ENCODE peak calls at places on chromosomes 2 and 18, in five cellular contexts. P is esophagus squamous epithelium, S is left ventricle myocardium inferior, D is lower lobe of right lung, B is ovary. I is an unnamed sample.
A peak's percentile ranks its signal among the peaks of the same experiment; 100 is the strongest.

GRCh38 chr2:152566034-152566727 is 151.1 kb downstream of the PRPF40A start:
- DNase-seq in P (no peak), B (no peak), S (no peak), D (no peak), I (no peak)

GRCh38 chr18:35185771-35186170 is 55.1 kb upstream of the ZNF397 start:
- DNase-seq in D (no peak), S (no peak), B (no peak), P (no peak), I (no peak)

GRCh38 chr2:46270384-46270783 is 26.8 kb upstream of the EPAS1 start:
- DNase-seq in B (no peak), D (no peak), S (no peak), P (no peak), I (no peak)

GRCh38 chr2:50014168-50014567 is 859.9 kb upstream of the FSHR start:
- DNase-seq in B (no peak), P (no peak), S (no peak), D (no peak), I (no peak)

GRCh38 chr18:35933982-35934381 is 38.5 kb upstream of the RMP24 start:
- DNase-seq in D (no peak), B (no peak), S (no peak), P (no peak), I (no peak)

GRCh38 chr2:71455011-71455740 is 1.8 kb downstream of the DYSF start:
- DNase-seq in S (no peak), B (no peak), D (no peak), P (no peak), I (no peak)

GRCh38 chr2:218748795-218749429 is 33.0 kb upstream of the CYP27A1 start:
- DNase-seq in D (no peak), P (no peak), B (no peak), S (no peak), I (no peak)

GRCh38 chr2:9112079-9112721 is 94.4 kb upstream of the ASAP2 start:
- DNase-seq in B (peak; percentile 81), D (no peak), P (no peak), S (no peak), I (no peak)

GRCh38 chr2:56207760-56208159 is 24.0 kb downstream of the CCDC85A start:
- DNase-seq in P (no peak), S (no peak), B (no peak), D (no peak), I (no peak)

GRCh38 chr2:133271105-133271504 is 297.2 kb downstream of the NCKAP5 start:
- DNase-seq in D (no peak), S (no peak), B (no peak), P (no peak), I (no peak)

GRCh38 chr2:38376346-38376682 is 759 bp downstream of the ATL2 start:
- DNase-seq in D (no peak), S (no peak), B (no peak), P (no peak), I (no peak)
- TF ChIP-seq CTCF in D (no peak), S (no peak), B (no peak), P (no peak), I (no peak)

GRCh38 chr2:120693121-120693520 is 42.5 kb upstream of the GLI2 start:
- DNase-seq in B (no peak), S (no peak), D (no peak), P (no peak), I (no peak)
- H3K36me3 ChIP-seq in B (no peaks in the 10 kb centered on the region), S (no peaks in the 10 kb centered on the region), D (no peaks in the 10 kb centered on the region), P (no peaks in the 10 kb centered on the region), I (no peaks in the 10 kb centered on the region)

GRCh38 chr2:39922679-39923416 is 143.8 kb upstream of the THUMPD2 start:
- DNase-seq in P (no peak), B (no peak), D (no peak), S (no peak), I (no peak)

GRCh38 chr2:39920318-39920775 is 141.3 kb upstream of the THUMPD2 start:
- DNase-seq in S (no peak), P (no peak), B (no peak), D (no peak), I (no peak)

GRCh38 chr2:39914949-39915348 is 135.9 kb upstream of the THUMPD2 start:
- DNase-seq in P (no peak), D (no peak), B (no peak), S (no peak), I (no peak)

GRCh38 chr2:39918886-39919285 is 139.8 kb upstream of the THUMPD2 start:
- DNase-seq in D (no peak), P (no peak), S (no peak), B (no peak), I (no peak)

DNA sequence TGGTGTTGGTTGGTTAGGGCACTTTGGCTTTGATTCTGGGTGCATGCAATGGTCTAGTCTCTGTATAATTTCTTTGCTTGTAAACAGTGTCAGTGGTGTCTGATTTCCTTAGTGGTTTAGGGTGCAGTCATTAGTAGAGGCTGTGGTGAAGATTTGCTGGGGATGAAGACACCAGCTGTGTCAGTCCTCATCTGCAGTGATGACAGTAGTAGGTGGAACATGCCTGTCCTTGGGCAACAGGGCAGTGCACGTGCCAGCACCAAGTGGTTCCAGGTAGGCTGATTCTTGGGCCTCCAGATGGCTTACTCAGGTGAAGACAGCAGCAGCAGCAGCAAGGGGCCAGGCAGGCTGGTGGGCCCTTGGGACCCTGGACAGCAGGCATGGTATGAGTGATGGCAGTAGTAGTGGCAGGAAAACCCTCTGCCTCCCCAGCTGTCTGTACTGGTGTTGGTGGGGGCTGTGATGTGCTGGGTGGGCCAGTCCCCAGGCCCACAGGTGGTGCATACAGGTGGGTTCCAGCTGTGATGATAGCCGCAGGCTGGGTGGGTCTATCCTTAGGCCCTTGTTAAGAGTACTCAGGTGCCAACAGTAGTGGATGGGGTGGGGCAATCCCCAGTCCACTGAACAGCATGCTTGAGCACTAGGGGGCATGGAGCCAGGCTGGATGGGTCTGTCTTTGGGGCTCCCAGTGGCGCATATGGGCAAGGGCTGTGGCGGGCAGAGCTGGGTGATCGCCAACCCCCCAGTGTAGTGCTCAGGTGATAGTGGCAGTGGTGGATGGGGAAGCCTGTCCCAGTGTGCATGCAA is 140.7 kb upstream of the THUMPD2 start:
- DNase-seq in D (no peak), S (no peak), B (no peak), P (no peak), I (no peak)
- H3K4me1 ChIP-seq in D (no peaks in the 10 kb centered on the region), S (no peaks in the 10 kb centered on the region), B (peaks cover 3% of the 10 kb centered on the region), P (no peaks in the 10 kb centered on the region), I (no peaks in the 10 kb centered on the region)

GRCh38 chr2:190328748-190329147 is 9.1 kb upstream of the HIBCH start:
- DNase-seq in D (no peak), B (no peak), P (no peak), S (no peak), I (no peak)
- TF ChIP-seq CTCF in D (peak; percentile 21), B (no peak), P (no peak), S (peak; percentile 40), I (peak; percentile 38)

DNA sequence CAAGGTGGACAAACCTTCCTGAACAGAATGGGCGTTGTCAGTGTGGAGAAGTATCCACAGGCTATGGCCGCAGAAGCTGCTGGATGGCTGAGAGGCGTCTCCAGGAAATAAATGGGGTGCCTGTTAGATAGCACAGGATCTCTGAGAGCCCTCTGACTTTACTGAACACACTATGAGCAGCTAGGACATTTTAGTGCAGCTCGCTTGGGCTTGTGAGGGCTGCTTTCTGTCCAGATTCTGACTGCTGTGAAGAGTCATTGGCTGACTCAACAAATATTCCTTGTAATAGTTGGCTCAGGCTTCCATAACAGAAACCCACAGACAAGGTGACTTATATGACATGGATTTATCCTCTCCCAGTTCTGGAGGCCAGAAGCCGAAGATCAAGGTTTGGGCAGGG is 100.2 kb upstream of the SNTG2 start:
- DNase-seq in S (no peak), D (no peak), B (no peak), P (no peak), I (no peak)
- H3K36me3 ChIP-seq in S (no peaks in the 10 kb centered on the region), D (no peaks in the 10 kb centered on the region), B (no peaks in the 10 kb centered on the region), P (no peaks in the 10 kb centered on the region), I (no peaks in the 10 kb centered on the region)

DNA sequence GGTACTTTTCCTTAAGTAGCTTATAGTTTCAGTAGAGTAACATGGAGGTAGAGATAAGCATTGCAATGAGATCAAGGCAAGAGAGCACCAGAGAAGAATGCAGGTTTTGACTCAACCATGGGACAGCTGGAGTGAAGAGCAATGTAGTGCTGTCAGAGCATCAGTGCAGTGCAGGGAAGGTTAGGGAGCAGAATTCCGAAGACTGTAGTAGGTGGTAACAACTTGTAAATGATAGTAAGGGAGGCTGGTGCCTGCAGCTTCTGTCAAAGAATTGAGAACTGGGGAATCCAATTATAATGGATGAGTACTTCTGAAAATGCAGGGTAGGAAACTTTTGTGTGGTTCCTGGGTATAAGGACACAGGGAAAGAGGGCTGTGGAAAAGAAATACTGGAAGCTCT is 183.2 kb downstream of the KCNS3 start:
- DNase-seq in B (no peak), D (no peak), S (no peak), P (no peak), I (no peak)
- H3K4me1 ChIP-seq in B (no peaks in the 10 kb centered on the region), D (no peaks in the 10 kb centered on the region), S (peaks cover 30% of the 10 kb centered on the region), P (peaks cover 11% of the 10 kb centered on the region), I (peaks cover 4% of the 10 kb centered on the region)

GRCh38 chr2:54457326-54458023 is 1.3 kb downstream of the SPTBN1 start:
- DNase-seq in B (peak; percentile 40), P (no peak), S (peak; percentile 48), D (peak; percentile 50), I (no peak)
- TF ChIP-seq CTCF in B (no peak), P (no peak), S (no peak), D (no peak), I (no peak)

GRCh38 chr2:54620948-54621347 is 102.5 kb upstream of the EML6 start:
- DNase-seq in S (no peak), P (no peak), B (no peak), D (no peak), I (no peak)
- H3K36me3 ChIP-seq in S (peaks cover 83% of the 10 kb centered on the region), P (peaks cover 100% of the 10 kb centered on the region), B (no peaks in the 10 kb centered on the region), D (peaks cover 92% of the 10 kb centered on the region), I (peaks cover 4% of the 10 kb centered on the region)

I was measured in Peyer's patch.